ENCODE peak calls at places on chromosomes 5 and 9, in nine cellular contexts. T, N, V, R, F, I, G, A and Y are unnamed samples.

GRCh38 chr9:33117816-33118215 is 41.3 kb upstream of the SMU1 start:
- DNase-seq in A (no peak), T (no peak), F (no peak), N (no peak), I (no peak), V (no peak), G (no peak), R (no peak), Y (peak; percentile 20)

GRCh38 chr5:89047591-89047990 is 164.6 kb upstream of the MEF2C start:
- DNase-seq in F (no peak), R (no peak), N (no peak), G (no peak), I (no peak), A (peak; percentile 83), V (no peak), T (no peak), Y (no peak)

GRCh38 chr5:54296386-54296785 is 14.0 kb downstream of the ARL15 start:
- DNase-seq in R (no peak), F (no peak), N (no peak), G (no peak), I (no peak), A (no peak), T (no peak), V (no peak), Y (no peak)

GRCh38 chr9:98900244-98900643 is 43.5 kb upstream of the COL15A1 start:
- DNase-seq in T (no peak), R (no peak), G (no peak), A (no peak), F (no peak), N (no peak), V (no peak), I (peak; percentile 1), Y (no peak)

GRCh38 chr5:149298857-149299404 is 27.3 kb downstream of the AFAP1L1 start:
- DNase-seq in N (no peak), V (no peak), T (no peak), R (peak; percentile 71), G (no peak), A (no peak), F (no peak), I (no peak), Y (no peak)

GRCh38 chr9:113690055-113690740 is 185.9 kb upstream of the ZNF618 start:
- DNase-seq in I (no peak), G (no peak), R (no peak), T (no peak), F (no peak), V (no peak), A (no peak), N (no peak), Y (peak; percentile 62)

GRCh38 chr5:113020461-113021273 is 44.1 kb downstream of the DCP2 start:
- DNase-seq in T (no peak), V (no peak), G (no peak), N (peak; percentile 30), R (no peak), I (no peak), A (peak; percentile 92), F (peak; percentile 43), Y (no peak)

GRCh38 chr9:133116346-133117231 is 4.5 kb downstream of the RALGDS start:
- DNase-seq in I (peak; percentile 9), A (no peak), F (no peak), R (no peak), T (no peak), V (no peak), G (no peak), N (no peak), Y (peak; percentile 69)

GRCh38 chr9:130359819-130360218 is 84.9 kb upstream of the ASS1 start:
- DNase-seq in G (no peak), V (no peak), T (no peak), N (no peak), F (no peak), I (no peak), A (no peak), R (no peak), Y (no peak)

GRCh38 chr5:5504325-5504724 is 81.8 kb downstream of the ICE1 start:
- DNase-seq in V (no peak), I (no peak), A (no peak), T (no peak), G (no peak), F (no peak), N (no peak), R (no peak), Y (no peak)

GRCh38 chr9:137305788-137306545 is 3.9 kb upstream of the NRARP start:
- DNase-seq in T (no peak), G (no peak), I (peak; percentile 11), V (no peak), A (no peak), R (peak; percentile 54), F (no peak), N (no peak), Y (peak; percentile 86)

GRCh38 chr9:136791466-136792276 is 527 bp downstream of the TMEM141 start:
- DNase-seq in T (peak; percentile 51), N (no peak), F (peak; percentile 15), R (peak; percentile 49), A (peak; percentile 27), G (peak; percentile 50), V (no peak), I (peak; percentile 75), Y (peak; percentile 87)

GRCh38 chr9:135343136-135343535 is 136.4 kb upstream of the PPP1R26 start:
- DNase-seq in V (no peak), I (no peak), A (no peak), F (no peak), T (no peak), N (no peak), G (no peak), R (no peak), Y (peak; percentile 68)

GRCh38 chr5:32552936-32553335 is 32.4 kb upstream of the SUB1 start:
- DNase-seq in F (no peak), I (no peak), N (no peak), G (no peak), T (no peak), A (no peak), R (no peak), V (no peak), Y (no peak)

GRCh38 chr5:175494271-175495183 is 16.2 kb downstream of the SFXN1 start:
- DNase-seq in A (peak; percentile 78), I (no peak), F (peak; percentile 19), T (no peak), V (no peak), R (no peak), N (peak; percentile 27), G (no peak), Y (no peak)

GRCh38 chr9:37364751-37365360 is 57.6 kb upstream of the GRHPR start:
- DNase-seq in G (no peak), T (no peak), A (no peak), V (no peak), F (peak; percentile 7), R (no peak), N (no peak), I (no peak), Y (no peak)

GRCh38 chr5:65171645-65172044 is 310.1 kb downstream of the ADAMTS6 start:
- DNase-seq in F (no peak), N (no peak), G (no peak), T (no peak), R (no peak), I (no peak), V (no peak), A (no peak), Y (no peak)

GRCh38 chr9:127522727-127523126 is 71.4 kb downstream of the LRSAM1 start:
- DNase-seq in V (no peak), G (no peak), T (no peak), A (peak; percentile 86), F (peak; percentile 37), I (no peak), R (no peak), N (no peak), Y (no peak)

GRCh38 chr5:58261605-58262004 is 198.3 kb downstream of the PLK2 start:
- DNase-seq in F (peak; percentile 63), T (no peak), V (no peak), A (peak; percentile 80), G (no peak), R (peak; percentile 41), N (no peak), I (no peak), Y (no peak)

GRCh38 chr9:128323192-128323730 is 622 bp downstream of the COQ4 start:
- DNase-seq in R (no peak), F (peak; percentile 47), A (peak; percentile 45), N (peak; percentile 31), I (no peak), G (no peak), V (no peak), T (no peak), Y (no peak)

GRCh38 chr5:55800924-55801323 is 50.2 kb upstream of the IL31RA start:
- DNase-seq in A (no peak), N (no peak), R (no peak), I (no peak), V (no peak), T (no peak), F (no peak), G (no peak), Y (no peak)

GRCh38 chr9:6855860-6856259 is 98.1 kb downstream of the KDM4C start:
- DNase-seq in I (no peak), N (no peak), V (no peak), A (peak; percentile 59), T (no peak), G (no peak), R (no peak), F (no peak), Y (peak; percentile 25)

GRCh38 chr5:97534166-97534565 is 351.1 kb upstream of the RIOK2 start:
- DNase-seq in V (peak; percentile 74), I (peak; percentile 44), N (peak; percentile 93), T (no peak), F (peak; percentile 95), R (peak; percentile 24), A (peak; percentile 75), G (no peak), Y (no peak)

GRCh38 chr9:8750639-8751041 is 951.1 kb upstream of the DMAC1 start:
- DNase-seq in T (no peak), F (peak; percentile 47), N (no peak), I (no peak), R (no peak), G (no peak), A (no peak), V (no peak), Y (no peak)

GRCh38 chr9:126860077-126860756 is at the start of gene ZBTB34:
- DNase-seq in I (peak; percentile 76), V (no peak), F (peak; percentile 30), A (peak; percentile 48), R (peak; percentile 49), N (peak; percentile 7), G (peak; percentile 76), T (peak; percentile 59), Y (peak; percentile 88)

GRCh38 chr5:164188733-164189148 is 683.3 kb downstream of the MAT2B start:
- DNase-seq in F (no peak), G (no peak), R (peak; percentile 5), I (peak; percentile 30), A (no peak), T (no peak), V (no peak), N (no peak), Y (no peak)